ENCODE peak calls at places on chromosomes 12 and 14, in six cellular contexts. F is A549, H is GM12878, A is SK-N-SH, Q is K562, W is H1. S is an unnamed sample.

GRCh38 chr12:109764123-109764522 is 50.5 kb downstream of the FAM222A start:
- DNase-seq in F (no peak), H (no peak), A (peak), Q (peak), W (peak), S (no peak)

GRCh38 chr12:93169536-93169935 is 208.2 kb upstream of the NUDT4 start:
- DNase-seq in F (no peak), H (no peak), A (no peak), Q (no peak), W (no peak), S (no peak)

GRCh38 chr12:123571343-123571813 is 13.0 kb upstream of the TMED2 start:
- DNase-seq in F (peak), H (no peak), A (peak), Q (peak), W (peak), S (peak)

GRCh38 chr14:88380405-88380804 is 5.1 kb upstream of the SPATA7 start:
- DNase-seq in F (peak), H (no peak), A (peak), Q (no peak), W (no peak), S (no peak)

GRCh38 chr12:68342966-68343365 is 10.8 kb upstream of the MDM1 start:
- DNase-seq in F (no peak), H (no peak), A (no peak), Q (no peak), W (no peak), S (no peak)

GRCh38 chr12:109765493-109765810 is 51.8 kb downstream of the FAM222A start:
- DNase-seq in F (no peak), H (no peak), A (no peak), Q (no peak), W (no peak), S (no peak)

GRCh38 chr14:82720931-82721330 is 1187.3 kb upstream of the SEL1L start:
- DNase-seq in F (no peak), H (no peak), A (no peak), Q (no peak), W (no peak), S (no peak)

GRCh38 chr12:126874427-126875026 is 1392.4 kb upstream of the TMEM132C start:
- DNase-seq in F (peak), H (peak), A (peak), Q (peak), W (peak), S (peak)

GRCh38 chr12:24562761-24563392 is 386.0 kb downstream of the BCAT1 start:
- DNase-seq in F (peak), H (no peak), A (peak), Q (no peak), W (peak), S (no peak)

GRCh38 chr14:104266643-104267575 is 128.5 kb downstream of the KIF26A start:
- DNase-seq in F (no peak), H (no peak), A (no peak), Q (no peak), W (no peak), S (no peak)

GRCh38 chr14:52913271-52913670 is 37.6 kb downstream of the FERMT2 start:
- DNase-seq in F (no peak), H (no peak), A (no peak), Q (no peak), W (no peak), S (no peak)

GRCh38 chr12:2575245-2575644 is 219.5 kb upstream of the FKBP4 start:
- DNase-seq in F (no peak), H (no peak), A (no peak), Q (no peak), W (no peak), S (no peak)

GRCh38 chr14:101561145-101561896 is at the start of gene DIO3:
- DNase-seq in F (no peak), H (no peak), A (peak), Q (no peak), W (peak), S (no peak)

GRCh38 chr12:106682594-106683234 is 91.8 kb upstream of the RIC8B start:
- DNase-seq in F (peak), H (no peak), A (no peak), Q (no peak), W (peak), S (peak)

DNA sequence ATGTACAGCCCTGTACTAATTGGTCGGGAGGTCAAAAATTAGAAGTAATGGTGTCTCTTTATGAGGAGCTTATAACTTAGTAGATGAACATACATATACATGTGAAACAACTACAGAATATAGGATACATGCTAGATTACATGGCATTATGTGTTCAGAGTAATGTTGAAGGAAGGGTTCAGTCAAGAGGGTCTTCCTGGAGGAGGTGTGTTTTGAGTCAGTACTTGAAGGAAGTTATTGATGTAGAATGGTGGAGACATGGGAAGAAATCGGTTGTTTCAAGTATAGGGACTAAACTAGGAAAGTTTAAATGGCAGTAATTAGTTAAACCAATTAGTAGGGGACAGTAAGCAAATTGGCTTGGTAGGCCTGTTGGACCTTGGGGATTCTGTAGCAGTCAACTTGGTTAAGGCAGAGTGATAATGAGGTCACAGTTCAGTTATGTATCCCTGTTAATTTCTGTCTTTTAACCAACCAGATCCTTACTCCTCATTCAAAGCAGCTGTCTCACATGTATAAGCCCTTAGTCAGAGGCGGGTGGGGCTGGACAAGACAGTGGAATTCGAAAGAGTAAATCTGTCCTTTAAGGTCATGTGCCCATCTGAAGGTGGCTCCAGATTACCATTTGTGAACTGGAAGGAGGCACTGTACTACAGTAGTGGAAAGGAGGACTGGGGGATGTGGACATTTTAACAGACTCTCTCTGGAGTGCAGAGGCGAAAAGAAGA is 3.5 kb upstream of the ANKRD52 start:
- DNase-seq in F (peak), H (no peak), A (no peak), Q (no peak), W (no peak), S (no peak)
- TF ChIP-seq CHD2 in F (no peak), H (no peak), A (no peak), Q (no peak), W (no peak), S (no peak)

DNA sequence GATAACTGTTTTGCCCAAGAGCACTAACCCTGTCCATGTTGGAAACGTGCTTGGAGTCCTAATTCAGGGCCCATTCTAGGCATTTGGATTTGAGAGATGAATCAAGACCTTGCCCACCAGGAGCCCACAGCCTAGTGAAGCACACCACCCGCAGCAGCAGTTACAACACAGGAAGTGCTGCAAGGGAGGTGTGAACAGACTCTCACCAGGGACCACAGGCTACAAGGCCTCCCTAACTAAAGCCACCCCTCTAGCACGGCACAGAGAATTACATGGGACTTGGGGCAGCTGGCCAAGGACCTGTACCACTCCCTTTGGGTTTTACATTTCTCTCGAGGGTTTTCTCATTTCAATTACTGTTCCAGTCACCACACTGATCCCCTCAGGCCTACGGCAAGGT is 49.4 kb upstream of the FOXN3 start:
- DNase-seq in F (no peak), H (no peak), A (no peak), Q (no peak), W (no peak), S (no peak)
- TF ChIP-seq CHD2 in F (no peak), H (no peak), A (no peak), Q (no peak), W (no peak), S (no peak)

GRCh38 chr12:46386877-46387629 is 14.5 kb upstream of the SLC38A2 start:
- DNase-seq in F (peak), H (no peak), A (no peak), Q (no peak), W (no peak), S (no peak)
- TF ChIP-seq CHD2 in F (no peak), H (peak), A (no peak), Q (no peak), W (no peak), S (no peak)

DNA sequence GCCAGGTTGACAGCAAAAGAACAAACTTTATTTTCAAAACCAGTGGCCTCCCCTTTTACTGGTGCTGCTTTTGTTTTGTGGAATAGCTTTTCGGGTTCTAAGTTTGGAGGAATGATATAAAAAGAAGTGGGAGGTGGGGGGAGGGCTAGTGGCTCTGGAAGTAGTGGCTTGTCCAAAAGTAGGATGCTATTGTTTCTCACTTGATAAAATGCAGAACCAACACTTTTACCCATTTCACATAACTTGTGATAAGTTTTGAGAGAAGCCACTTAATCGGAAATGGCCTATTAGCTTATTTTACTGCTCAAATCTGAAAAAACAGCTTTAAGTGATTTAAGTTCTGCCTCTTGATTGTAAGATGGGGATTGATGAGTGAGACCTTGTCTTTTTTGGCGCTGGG is 953 bp downstream of the STK38L start:
- DNase-seq in F (no peak), H (no peak), A (no peak), Q (no peak), W (no peak), S (no peak)
- TF ChIP-seq CHD2 in F (no peak), H (no peak), A (no peak), Q (no peak), W (no peak), S (no peak)

S was measured in HepG2.